ENCODE peak calls at places on chromosomes 5 and 9, in eight cellular contexts. K is RWPE2; L is AG04450; A is adrenal gland; U is uterus; O is CD4-positive, alpha-beta memory T cell; B is thyroid gland; R is tibial artery. Y is an unnamed sample. For H3K27me3, the result is how much of the 10 kb centered on the place peaks cover.

GRCh38 chr9:130946778-130947617 is 8.0 kb upstream of the FIBCD1 start:
- DNase-seq in K (peak), L (no peak), A (no peak), U (no peak), O (no peak), B (no peak), R (no peak), Y (peak)

GRCh38 chr5:107272954-107273353 is 397.8 kb downstream of the EFNA5 start:
- DNase-seq in K (no peak), L (no peak), A (no peak), U (no peak), O (no peak), B (no peak), R (no peak), Y (no peak)

GRCh38 chr5:137101544-137101943 is 397.6 kb downstream of the SPOCK1 start:
- DNase-seq in K (no peak), L (no peak), A (no peak), U (no peak), O (no peak), B (no peak), R (no peak), Y (no peak)

GRCh38 chr5:96946381-96946780 is 10.5 kb downstream of the LNPEP start:
- DNase-seq in K (no peak), L (no peak), A (no peak), U (no peak), O (no peak), B (no peak), R (no peak), Y (no peak)

GRCh38 chr5:68114641-68115040 is 100.9 kb upstream of the PIK3R1 start:
- DNase-seq in K (no peak), L (peak), A (no peak), U (no peak), O (no peak), B (no peak), R (no peak), Y (no peak)

GRCh38 chr9:101707708-101708107 is 30.7 kb downstream of the GRIN3A start:
- DNase-seq in K (no peak), L (no peak), A (no peak), U (no peak), O (no peak), B (no peak), R (no peak), Y (no peak)

GRCh38 chr9:98775831-98776441 is 20.4 kb downstream of the ANKS6 start:
- DNase-seq in K (no peak), L (peak), A (peak), U (no peak), O (no peak), B (peak), R (no peak), Y (peak)

GRCh38 chr5:125696762-125697161 is 726.4 kb upstream of the GRAMD2B start:
- DNase-seq in K (no peak), L (peak), A (no peak), U (no peak), O (no peak), B (no peak), R (no peak), Y (peak)

GRCh38 chr5:89450149-89450538 is 567.2 kb upstream of the MEF2C start:
- DNase-seq in K (no peak), L (no peak), A (no peak), U (no peak), O (no peak), B (no peak), R (no peak), Y (no peak)

GRCh38 chr9:103574056-103574455 is 520.1 kb upstream of the SMC2 start:
- DNase-seq in K (no peak), L (no peak), A (no peak), U (no peak), O (no peak), B (no peak), R (no peak), Y (no peak)
- H3K27ac ChIP-seq in K (peak), L (no peak), A (no peak), U (no peak), O (no peak), B (no peak), R (no peak), Y (no peak)

GRCh38 chr9:135379540-135380267 is 99.9 kb upstream of the PPP1R26 start:
- DNase-seq in K (no peak), L (no peak), A (no peak), U (no peak), O (no peak), B (no peak), R (no peak), Y (no peak)
- H3K27me3 ChIP-seq in K (under half), L (under half), A (under half), U (under half), O (under half), B (under half), R (under half), Y (under half)

GRCh38 chr9:99966001-99966400 is 59.5 kb downstream of the STX17 start:
- DNase-seq in K (no peak), L (no peak), A (no peak), U (no peak), O (no peak), B (no peak), R (no peak), Y (no peak)

GRCh38 chr9:99970481-99970880 is 64.0 kb downstream of the STX17 start:
- DNase-seq in K (no peak), L (no peak), A (no peak), U (no peak), O (no peak), B (no peak), R (no peak), Y (no peak)

GRCh38 chr9:99964336-99964735 is 57.9 kb downstream of the STX17 start:
- DNase-seq in K (no peak), L (no peak), A (no peak), U (no peak), O (no peak), B (no peak), R (no peak), Y (no peak)

GRCh38 chr9:99966720-99967119 is 60.3 kb downstream of the STX17 start:
- DNase-seq in K (no peak), L (no peak), A (no peak), U (no peak), O (no peak), B (no peak), R (no peak), Y (peak)

DNA sequence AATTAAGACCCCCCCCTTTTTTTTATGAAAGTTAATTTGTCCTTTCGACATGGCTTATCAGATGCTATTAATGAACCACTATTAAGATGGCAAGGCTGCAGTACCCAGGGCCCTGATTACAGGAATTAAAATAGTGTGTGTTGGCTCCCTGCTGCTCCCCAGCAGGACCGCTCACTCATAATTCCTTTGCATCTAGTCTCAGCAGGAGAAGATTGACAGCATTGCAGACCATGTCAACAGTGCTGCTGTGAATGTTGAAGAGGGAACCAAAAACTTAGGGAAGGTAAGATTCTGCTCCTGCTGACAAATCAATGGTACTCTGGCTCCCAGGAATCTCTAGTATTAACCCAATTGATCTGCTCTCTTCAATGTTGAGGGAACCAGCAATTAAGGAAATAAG is 61.0 kb downstream of the STX17 start:
- DNase-seq in K (no peak), L (no peak), A (no peak), U (no peak), O (no peak), B (no peak), R (no peak), Y (no peak)
- H3K4me3 ChIP-seq in K (no peak), L (no peak), A (no peak), U (no peak), O (no peak), B (no peak), R (no peak), Y (no peak)

DNA sequence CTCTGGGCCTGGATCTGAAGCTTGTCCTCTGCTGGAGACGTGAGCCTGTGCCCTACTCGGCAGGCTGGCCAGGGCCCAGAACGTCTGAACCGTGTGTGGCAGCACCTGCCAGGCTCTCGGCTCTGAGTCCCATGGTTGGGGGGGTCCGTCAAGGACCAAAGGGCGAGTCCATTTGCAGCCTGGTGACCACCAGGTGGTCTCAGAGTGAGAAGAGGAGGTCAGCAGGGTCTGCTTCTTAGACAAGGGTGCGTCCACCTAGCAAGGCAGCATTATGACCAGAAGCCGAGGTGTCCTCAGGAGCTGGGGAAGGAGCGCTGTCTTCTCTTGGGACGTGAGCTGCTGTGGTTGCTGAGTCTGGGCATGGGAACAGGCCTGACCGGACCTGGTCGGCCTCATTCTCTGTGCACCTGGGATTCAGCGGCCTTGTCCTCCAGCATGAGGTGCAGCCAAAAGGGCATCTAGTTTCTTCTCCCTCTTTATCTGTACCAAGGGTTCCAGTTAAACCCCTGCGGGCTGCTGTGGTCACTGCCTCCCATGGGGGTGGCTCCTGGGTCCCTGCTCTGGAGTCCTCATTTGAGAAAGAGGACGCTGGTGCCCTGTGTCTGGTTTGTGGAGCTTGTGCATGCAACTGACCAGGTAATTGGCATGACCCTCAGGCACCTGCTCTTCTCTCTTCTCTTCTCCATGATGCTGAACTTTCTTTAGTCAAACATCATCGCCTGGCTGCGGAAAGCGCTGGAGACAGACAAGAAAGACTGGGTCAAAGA is 14.4 kb downstream of the EXOC3 start:
- DNase-seq in K (peak), L (no peak), A (peak), U (no peak), O (no peak), B (no peak), R (peak), Y (no peak)
- H3K27ac ChIP-seq in K (no peak), L (no peak), A (no peak), U (no peak), O (no peak), B (no peak), R (no peak), Y (no peak)

GRCh38 chr5:141343242-141343952 is at the start of gene PCDHGA3:
- DNase-seq in K (no peak), L (no peak), A (no peak), U (no peak), O (no peak), B (no peak), R (no peak), Y (no peak)
- H3K27me3 ChIP-seq in K (half or more), L (under half), A (under half), U (under half), O (under half), B (under half), R (under half), Y (under half)

GRCh38 chr9:83675466-83675865 is 32.3 kb downstream of the UBQLN1 start:
- DNase-seq in K (no peak), L (no peak), A (no peak), U (no peak), O (no peak), B (no peak), R (no peak), Y (no peak)
- H3K4me3 ChIP-seq in K (no peak), L (no peak), A (no peak), U (no peak), O (no peak), B (no peak), R (no peak), Y (no peak)

GRCh38 chr5:91190333-91190680 is 192.8 kb downstream of the ARRDC3 start:
- DNase-seq in K (no peak), L (no peak), A (no peak), U (no peak), O (no peak), B (no peak), R (no peak), Y (no peak)
- H3K27ac ChIP-seq in K (no peak), L (peak), A (peak), U (peak), O (no peak), B (no peak), R (peak), Y (peak)

Y was measured in small intestine.